ENCODE peak calls at places on chromosomes 1 and 21, in eight cellular contexts. Y is M059J; B is CD8-positive, alpha-beta memory T cell; R is NCI-H1105 treated with DMSO at 0.1 percent for 48 hours; X is fibroblast of the aortic adventitia; N is NCI-H82; L is iPS-NIHi11; K is dermis microvascular lymphatic vessel endothelial cell. E is an unnamed sample.

GRCh38 chr1:234597894-234598293 is 12.1 kb downstream of the IRF2BP2 start:
- DNase-seq in Y (peak), B (peak), R (peak), X (peak), N (peak), L (peak), K (peak), E (peak)

GRCh38 chr1:247475793-247476192 is 17.9 kb upstream of the OR2B11 start:
- DNase-seq in Y (no peak), B (no peak), R (no peak), X (no peak), N (no peak), L (no peak), K (no peak), E (no peak)

GRCh38 chr1:67399594-67399993 is 30.6 kb downstream of the SERBP1 start:
- DNase-seq in Y (no peak), B (no peak), R (no peak), X (no peak), N (no peak), L (no peak), K (no peak), E (no peak)

GRCh38 chr1:162922196-162922595 is 61.2 kb upstream of the CCDC190 start:
- DNase-seq in Y (peak), B (no peak), R (no peak), X (peak), N (no peak), L (no peak), K (peak), E (peak)

GRCh38 chr1:183259886-183260285 is 73.8 kb downstream of the LAMC2 start:
- DNase-seq in Y (no peak), B (no peak), R (no peak), X (no peak), N (no peak), L (no peak), K (no peak), E (no peak)

GRCh38 chr1:20678599-20678998 is 17.4 kb upstream of the DDOST start:
- DNase-seq in Y (no peak), B (no peak), R (no peak), X (no peak), N (no peak), L (no peak), K (no peak), E (no peak)

GRCh38 chr21:17467829-17468228 is 45.0 kb upstream of the CXADR start:
- DNase-seq in Y (peak), B (no peak), R (no peak), X (no peak), N (no peak), L (no peak), K (no peak), E (no peak)

GRCh38 chr1:223231011-223231572 is 88.0 kb upstream of the TLR5 start:
- DNase-seq in Y (no peak), B (no peak), R (no peak), X (no peak), N (no peak), L (no peak), K (no peak), E (no peak)

GRCh38 chr1:162753998-162754585 is 36.4 kb upstream of the HSD17B7 start:
- DNase-seq in Y (peak), B (no peak), R (no peak), X (no peak), N (no peak), L (no peak), K (peak), E (no peak)

GRCh38 chr1:222618880-222619321 is 1.0 kb downstream of the MIA3 start:
- DNase-seq in Y (peak), B (no peak), R (peak), X (peak), N (peak), L (peak), K (peak), E (peak)

GRCh38 chr21:15210235-15210678 is 145.5 kb upstream of the NRIP1 start:
- DNase-seq in Y (peak), B (no peak), R (no peak), X (peak), N (no peak), L (no peak), K (no peak), E (no peak)

GRCh38 chr1:228084325-228084724 is 1.8 kb downstream of the ARF1 start:
- DNase-seq in Y (peak), B (no peak), R (no peak), X (peak), N (no peak), L (no peak), K (peak), E (no peak)

GRCh38 chr1:212595787-212596714 is 12.5 kb upstream of the ATF3 start:
- DNase-seq in Y (peak), B (no peak), R (peak), X (peak), N (peak), L (peak), K (peak), E (peak)

GRCh38 chr1:202578001-202578500 is 132.2 kb downstream of the SYT2 start:
- DNase-seq in Y (no peak), B (no peak), R (no peak), X (peak), N (peak), L (peak), K (no peak), E (peak)

GRCh38 chr1:201582261-201582951 is 43.5 kb downstream of the NAV1 start:
- DNase-seq in Y (peak), B (no peak), R (peak), X (peak), N (no peak), L (no peak), K (no peak), E (no peak)

GRCh38 chr1:25811384-25812082 is 8.2 kb upstream of the MTFR1L start:
- DNase-seq in Y (no peak), B (no peak), R (no peak), X (no peak), N (no peak), L (no peak), K (no peak), E (no peak)

GRCh38 chr1:207868252-207868768 is 42.6 kb downstream of the CD34 start:
- DNase-seq in Y (no peak), B (no peak), R (peak), X (peak), N (peak), L (no peak), K (peak), E (no peak)

GRCh38 chr1:33602271-33602670 is 129.8 kb downstream of the ZSCAN20 start:
- DNase-seq in Y (no peak), B (no peak), R (no peak), X (no peak), N (no peak), L (no peak), K (no peak), E (no peak)

GRCh38 chr1:172163479-172164215 is 256.8 kb upstream of the C1orf105 start:
- DNase-seq in Y (peak), B (no peak), R (no peak), X (peak), N (no peak), L (no peak), K (no peak), E (no peak)

GRCh38 chr21:33761104-33762036 is 119.1 kb downstream of the ITSN1 start:
- DNase-seq in Y (peak), B (no peak), R (no peak), X (peak), N (peak), L (peak), K (peak), E (peak)

GRCh38 chr1:190000365-190000872 is 477.2 kb downstream of the BRINP3 start:
- DNase-seq in Y (peak), B (no peak), R (no peak), X (no peak), N (no peak), L (no peak), K (no peak), E (no peak)

GRCh38 chr1:204854286-204854685 is 16.4 kb upstream of the NFASC start:
- DNase-seq in Y (no peak), B (no peak), R (no peak), X (no peak), N (peak), L (no peak), K (no peak), E (no peak)

GRCh38 chr1:7325254-7325653 is 445.8 kb upstream of the VAMP3 start:
- DNase-seq in Y (no peak), B (no peak), R (no peak), X (no peak), N (no peak), L (no peak), K (no peak), E (no peak)

GRCh38 chr1:110053557-110054428 is 16.7 kb downstream of the ALX3 start:
- DNase-seq in Y (peak), B (peak), R (peak), X (peak), N (peak), L (peak), K (peak), E (peak)

GRCh38 chr1:224707849-224708725 is 92.0 kb downstream of the CNIH3 start:
- DNase-seq in Y (peak), B (no peak), R (no peak), X (peak), N (no peak), L (no peak), K (no peak), E (peak)

GRCh38 chr1:162371611-162372010 is 5.0 kb downstream of the SPATA46 start:
- DNase-seq in Y (peak), B (no peak), R (no peak), X (no peak), N (no peak), L (no peak), K (no peak), E (no peak)